ENCODE peak calls at places on chromosomes 6 and 20, in six cellular contexts. A is sigmoid colon; W is CD8-positive, alpha-beta T cell; I is tibial nerve; Y is CD8-positive, alpha-beta memory T cell; G is Peyer's patch. B is an unnamed sample.
A peak's percentile ranks its signal among the peaks of the same experiment; 100 is the strongest.

GRCh38 chr6:5151295-5151954 is 66.3 kb downstream of the PPP1R3G start:
- DNase-seq in A (no peak), W (no peak), I (no peak), Y (no peak), G (no peak), B (no peak)

GRCh38 chr6:109229536-109229935 is 134.2 kb downstream of the CEP57L1 start:
- DNase-seq in A (no peak), W (no peak), I (no peak), Y (no peak), G (peak; percentile 57), B (no peak)

GRCh38 chr6:147035891-147036290 is 168.3 kb upstream of the STXBP5 start:
- DNase-seq in A (no peak), W (no peak), I (no peak), Y (no peak), G (no peak), B (no peak)

GRCh38 chr6:143279385-143279784 is 171.1 kb downstream of the ADAT2 start:
- DNase-seq in A (no peak), W (no peak), I (no peak), Y (no peak), G (no peak), B (no peak)

GRCh38 chr6:104969108-104969507 is 12.2 kb downstream of the LIN28B start:
- DNase-seq in A (no peak), W (no peak), I (no peak), Y (no peak), G (no peak), B (no peak)

GRCh38 chr20:60137657-60138245 is 179.5 kb downstream of the CDH26 start:
- DNase-seq in A (no peak), W (no peak), I (no peak), Y (no peak), G (no peak), B (peak; percentile 5)

GRCh38 chr6:108260809-108261569 is at the start of gene SNX3:
- DNase-seq in A (peak; percentile 98), W (peak; percentile 85), I (peak; percentile 84), Y (peak; percentile 92), G (peak; percentile 98), B (peak; percentile 91)

GRCh38 chr20:58524814-58525213 is 9.6 kb upstream of the APCDD1L start:
- DNase-seq in A (peak; percentile 34), W (no peak), I (no peak), Y (no peak), G (no peak), B (no peak)

GRCh38 chr20:9359561-9360308 is 154.7 kb upstream of the LAMP5 start:
- DNase-seq in A (peak; percentile 70), W (no peak), I (no peak), Y (no peak), G (no peak), B (no peak)

GRCh38 chr6:151276112-151276745 is 36.5 kb downstream of the AKAP12 start:
- DNase-seq in A (peak; percentile 78), W (no peak), I (no peak), Y (no peak), G (no peak), B (no peak)

GRCh38 chr6:100452998-100453397 is 11.7 kb downstream of the SIM1 start:
- DNase-seq in A (no peak), W (no peak), I (no peak), Y (no peak), G (no peak), B (no peak)

GRCh38 chr6:24899647-24900325 is 36.0 kb downstream of the RIPOR2 start:
- DNase-seq in A (no peak), W (no peak), I (no peak), Y (no peak), G (no peak), B (peak; percentile 46)

GRCh38 chr6:151647871-151648639 is 154.2 kb downstream of the CCDC170 start:
- DNase-seq in A (no peak), W (no peak), I (no peak), Y (no peak), G (no peak), B (no peak)

GRCh38 chr20:60048634-60049578 is 90.7 kb downstream of the CDH26 start:
- DNase-seq in A (no peak), W (no peak), I (no peak), Y (no peak), G (no peak), B (no peak)

GRCh38 chr20:17910828-17911294 is 57.7 kb downstream of the SNX5 start:
- DNase-seq in A (peak; percentile 80), W (no peak), I (no peak), Y (no peak), G (no peak), B (no peak)

GRCh38 chr6:166419268-166419667 is 36.5 kb upstream of the MPC1 start:
- DNase-seq in A (no peak), W (peak; percentile 69), I (no peak), Y (peak; percentile 62), G (no peak), B (peak; percentile 53)

GRCh38 chr20:35828916-35829315 is 57.1 kb downstream of the PHF20 start:
- DNase-seq in A (no peak), W (no peak), I (no peak), Y (no peak), G (no peak), B (no peak)

GRCh38 chr6:6003334-6004146 is 3.2 kb downstream of the NRN1 start:
- DNase-seq in A (no peak), W (no peak), I (no peak), Y (no peak), G (no peak), B (peak; percentile 48)

GRCh38 chr6:56849876-56850275 is 105.0 kb upstream of the BEND6 start:
- DNase-seq in A (no peak), W (no peak), I (no peak), Y (no peak), G (no peak), B (no peak)

GRCh38 chr6:3263091-3263490 is 4.3 kb downstream of the PSMG4 start:
- DNase-seq in A (no peak), W (no peak), I (no peak), Y (no peak), G (no peak), B (no peak)

GRCh38 chr6:70124882-70125535 is 177.9 kb downstream of the COL9A1 start:
- DNase-seq in A (no peak), W (no peak), I (no peak), Y (no peak), G (no peak), B (no peak)

GRCh38 chr6:41371461-41371991 is 36.1 kb downstream of the NCR2 start:
- DNase-seq in A (peak; percentile 76), W (no peak), I (no peak), Y (no peak), G (peak; percentile 67), B (no peak)

GRCh38 chr20:6829510-6830116 is 62.1 kb downstream of the BMP2 start:
- DNase-seq in A (no peak), W (no peak), I (no peak), Y (no peak), G (no peak), B (no peak)

GRCh38 chr20:24685736-24686135 is 216.3 kb downstream of the SYNDIG1 start:
- DNase-seq in A (peak; percentile 22), W (no peak), I (no peak), Y (no peak), G (peak; percentile 12), B (no peak)

GRCh38 chr6:124869412-124869811 is 92.8 kb upstream of the RNF217 start:
- DNase-seq in A (no peak), W (no peak), I (no peak), Y (no peak), G (no peak), B (no peak)

GRCh38 chr20:62636446-62636845 is 5.9 kb upstream of the SLCO4A1 start:
- DNase-seq in A (no peak), W (no peak), I (no peak), Y (no peak), G (no peak), B (no peak)

GRCh38 chr6:23511797-23512196 is 614.2 kb upstream of the NRSN1 start:
- DNase-seq in A (no peak), W (no peak), I (no peak), Y (no peak), G (no peak), B (no peak)

GRCh38 chr6:17886891-17887290 is 100.5 kb downstream of the KIF13A start:
- DNase-seq in A (no peak), W (no peak), I (no peak), Y (no peak), G (no peak), B (no peak)
- H3K4me1 ChIP-seq in A (no peaks in the 10 kb centered on the region), W (no peaks in the 10 kb centered on the region), I (peaks cover 19% of the 10 kb centered on the region), Y (no peaks in the 10 kb centered on the region), G (peaks cover 25% of the 10 kb centered on the region), B (no peaks in the 10 kb centered on the region)

GRCh38 chr6:43505718-43506117 is 4.4 kb downstream of the LRRC73 start:
- DNase-seq in A (no peak), W (no peak), I (no peak), Y (no peak), G (no peak), B (no peak)

GRCh38 chr6:43506171-43506570 is 4.0 kb downstream of the LRRC73 start:
- DNase-seq in A (no peak), W (no peak), I (no peak), Y (no peak), G (no peak), B (no peak)

GRCh38 chr6:43506667-43507471 is 3.3 kb downstream of the LRRC73 start:
- DNase-seq in A (peak; percentile 89), W (peak; percentile 80), I (peak; percentile 71), Y (peak; percentile 68), G (peak; percentile 80), B (peak; percentile 77)

GRCh38 chr6:43503443-43503842 is 6.7 kb downstream of the LRRC73 start:
- DNase-seq in A (no peak), W (no peak), I (no peak), Y (no peak), G (no peak), B (no peak)

GRCh38 chr6:43504756-43505593 is 5.2 kb downstream of the LRRC73 start:
- DNase-seq in A (no peak), W (no peak), I (no peak), Y (no peak), G (no peak), B (no peak)
- H3K4me3 ChIP-seq in A (no peak overlapping the region), W (no peak overlapping the region), I (no peak overlapping the region), Y (no peak overlapping the region), G (no peak overlapping the region), B (no peak overlapping the region)

GRCh38 chr6:149461670-149462069 is 23.1 kb downstream of the ZC3H12D start:
- DNase-seq in A (no peak), W (no peak), I (no peak), Y (no peak), G (no peak), B (no peak)
- H3K27me3 ChIP-seq in A (no peaks in the 10 kb centered on the region), W (no peaks in the 10 kb centered on the region), I (peaks cover 4% of the 10 kb centered on the region), Y (no peaks in the 10 kb centered on the region), G (no peaks in the 10 kb centered on the region), B (no peaks in the 10 kb centered on the region)

DNA sequence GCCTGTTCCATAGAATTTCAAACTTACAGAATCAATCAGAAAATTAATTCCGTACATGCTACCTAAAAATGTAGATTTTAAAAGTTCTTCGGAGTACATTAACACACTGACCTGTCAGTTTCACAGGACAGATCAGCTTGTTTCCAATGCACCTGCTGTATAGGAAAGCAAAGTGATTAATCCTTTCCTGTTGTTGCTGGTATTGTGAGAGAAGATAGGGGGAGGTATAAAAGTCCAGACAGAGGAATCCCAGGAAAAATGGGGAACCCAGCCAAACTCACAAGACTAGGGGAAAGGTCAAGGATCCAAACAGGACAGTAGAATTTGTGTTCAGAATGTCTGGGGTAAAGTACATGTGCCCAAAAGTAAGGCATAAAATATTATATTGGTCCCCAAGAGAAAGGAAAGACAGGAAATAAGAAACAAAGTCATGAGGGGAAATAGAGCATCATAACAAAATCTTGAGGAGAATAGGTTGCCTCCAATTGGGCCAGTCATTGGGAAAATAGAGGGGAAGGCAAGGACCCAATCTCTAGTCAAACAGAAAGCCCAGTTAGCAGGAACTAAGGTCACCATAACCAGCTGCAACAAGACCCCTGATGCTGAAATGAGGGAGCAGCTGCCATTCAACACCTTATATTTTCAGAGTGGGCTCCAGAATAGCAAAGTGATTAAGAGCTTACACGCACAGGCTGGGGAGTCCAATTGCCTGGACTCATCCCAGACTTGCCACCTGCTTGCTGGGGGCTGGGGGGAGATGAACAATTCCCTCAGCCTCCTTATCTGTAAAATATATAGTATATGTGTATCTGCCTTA is 10.3 kb downstream of the FILIP1 start:
- DNase-seq in A (no peak), W (no peak), I (no peak), Y (no peak), G (no peak), B (no peak)
- H3K4me1 ChIP-seq in A (no peaks in the 10 kb centered on the region), W (no peaks in the 10 kb centered on the region), I (peaks cover 9% of the 10 kb centered on the region), Y (no peaks in the 10 kb centered on the region), G (no peaks in the 10 kb centered on the region), B (no peaks in the 10 kb centered on the region)